ENCODE peak calls at places on chromosomes 2 and 18, in six cellular contexts. W is Peyer's patch, S is adrenal gland, J is GM12892, C is K562, L is breast epithelium. U is an unnamed sample.

GRCh38 chr2:240714747-240715725 is 23.4 kb downstream of the AQP12A start:
- DNase-seq in W (no peak), S (no peak), J (no peak), C (no peak), L (no peak), U (no peak)

GRCh38 chr2:7612969-7613368 is 695.8 kb downstream of the RNF144A start:
- DNase-seq in W (no peak), S (no peak), J (no peak), C (no peak), L (no peak), U (no peak)

GRCh38 chr2:238369516-238370481 is 49.5 kb downstream of the TRAF3IP1 start:
- DNase-seq in W (no peak), S (peak), J (no peak), C (no peak), L (no peak), U (no peak)

GRCh38 chr2:109523121-109523520 is 90.6 kb downstream of the SEPTIN10 start:
- DNase-seq in W (peak), S (no peak), J (no peak), C (no peak), L (no peak), U (no peak)

GRCh38 chr2:110677530-110678456 is at the start of gene BUB1:
- DNase-seq in W (peak), S (peak), J (peak), C (peak), L (peak), U (peak)

GRCh38 chr2:219247678-219248642 is 2.7 kb downstream of the STK16 start:
- DNase-seq in W (peak), S (no peak), J (no peak), C (peak), L (no peak), U (no peak)

GRCh38 chr18:32289480-32290075 is 99.7 kb downstream of the MEP1B start:
- DNase-seq in W (peak), S (peak), J (no peak), C (peak), L (no peak), U (peak)

GRCh38 chr2:240557101-240557751 is 562 bp downstream of the ANKMY1 start:
- DNase-seq in W (no peak), S (no peak), J (peak), C (no peak), L (no peak), U (no peak)

GRCh38 chr2:156157670-156158069 is 174.9 kb downstream of the NR4A2 start:
- DNase-seq in W (no peak), S (no peak), J (no peak), C (no peak), L (no peak), U (no peak)

GRCh38 chr2:203732072-203732952 is 25.9 kb downstream of the CD28 start:
- DNase-seq in W (no peak), S (no peak), J (no peak), C (no peak), L (no peak), U (no peak)

GRCh38 chr2:10530607-10531239 is 82.6 kb upstream of the ODC1 start:
- DNase-seq in W (peak), S (no peak), J (no peak), C (peak), L (no peak), U (no peak)

GRCh38 chr2:156892449-156893335 is 364.8 kb upstream of the GALNT5 start:
- DNase-seq in W (peak), S (peak), J (no peak), C (peak), L (no peak), U (no peak)

GRCh38 chr2:58120626-58121229 is 74.1 kb downstream of the VRK2 start:
- DNase-seq in W (no peak), S (no peak), J (no peak), C (no peak), L (no peak), U (no peak)

GRCh38 chr2:58122540-58122939 is 75.9 kb downstream of the VRK2 start:
- DNase-seq in W (no peak), S (no peak), J (no peak), C (peak), L (no peak), U (no peak)

GRCh38 chr2:58127111-58127510 is 80.5 kb downstream of the VRK2 start:
- DNase-seq in W (no peak), S (no peak), J (no peak), C (no peak), L (no peak), U (no peak)

GRCh38 chr2:58122040-58122439 is 75.4 kb downstream of the VRK2 start:
- DNase-seq in W (no peak), S (no peak), J (no peak), C (peak), L (no peak), U (no peak)
- TF ChIP-seq POLR2A in W (no peak), S (no peak), J (no peak), C (no peak), L (no peak), U (no peak)

GRCh38 chr2:231708773-231709635 is 679 bp downstream of the PTMA start:
- DNase-seq in W (peak), S (peak), J (no peak), C (peak), L (peak), U (no peak)
- TF ChIP-seq POLR2A in W (no peak), S (peak), J (peak), C (peak), L (no peak), U (no peak)

GRCh38 chr2:26299488-26300092 is 46.4 kb upstream of the SELENOI start:
- DNase-seq in W (no peak), S (peak), J (no peak), C (no peak), L (no peak), U (no peak)
- TF ChIP-seq POLR2A in W (no peak), S (peak), J (no peak), C (no peak), L (no peak), U (no peak)

GRCh38 chr2:178846458-178846802 is 39.2 kb upstream of the TTN start:
- DNase-seq in W (no peak), S (no peak), J (no peak), C (no peak), L (no peak), U (no peak)
- TF ChIP-seq POLR2A in W (no peak), S (no peak), J (no peak), C (no peak), L (no peak), U (no peak)

GRCh38 chr18:74597662-74598349 is at the start of gene ZNF407:
- DNase-seq in W (peak), S (peak), J (peak), C (peak), L (peak), U (peak)
- TF ChIP-seq POLR2A in W (peak), S (peak), J (peak), C (peak), L (peak), U (no peak)

GRCh38 chr2:172085460-172086159 is at the start of gene DLX1:
- DNase-seq in W (no peak), S (no peak), J (no peak), C (no peak), L (no peak), U (no peak)

GRCh38 chr2:172084734-172085459 is 410 bp upstream of the DLX1 start:
- DNase-seq in W (peak), S (peak), J (peak), C (peak), L (no peak), U (peak)

GRCh38 chr2:172082944-172083718 is 2.2 kb upstream of the DLX1 start:
- DNase-seq in W (no peak), S (no peak), J (no peak), C (no peak), L (no peak), U (no peak)

GRCh38 chr2:172083725-172084483 is 1.4 kb upstream of the DLX1 start:
- DNase-seq in W (no peak), S (no peak), J (no peak), C (peak), L (no peak), U (no peak)

GRCh38 chr2:172084484-172084733 is 898 bp upstream of the DLX1 start:
- DNase-seq in W (no peak), S (no peak), J (no peak), C (no peak), L (no peak), U (no peak)
- TF ChIP-seq POLR2A in W (no peak), S (no peak), J (no peak), C (no peak), L (no peak), U (peak)

DNA sequence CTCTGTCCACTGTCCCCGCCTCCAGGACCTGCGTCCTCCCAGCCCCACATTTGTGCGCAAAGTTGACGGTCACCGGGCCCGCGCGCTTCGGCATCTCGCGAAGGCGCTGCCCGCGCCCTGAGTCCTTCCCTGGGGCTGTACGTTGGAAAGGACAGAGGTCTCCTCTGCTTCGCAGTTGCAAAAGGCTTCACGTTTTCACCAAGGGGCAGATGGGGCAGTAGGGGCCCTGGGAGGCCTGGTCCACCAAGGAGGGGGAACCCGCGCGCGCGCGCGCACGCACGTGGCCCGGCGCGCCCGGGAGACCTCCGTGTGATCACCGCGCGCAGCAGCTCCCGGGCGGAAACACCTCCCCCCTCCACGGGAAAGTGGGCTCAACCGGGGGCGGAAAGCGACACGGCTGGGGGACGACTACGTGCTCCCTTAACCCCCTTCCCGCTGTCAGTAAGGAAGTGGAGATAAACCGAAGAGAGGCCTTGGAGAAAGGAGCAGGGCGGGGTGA is 21.9 kb downstream of the TEX44 start:
- DNase-seq in W (peak), S (no peak), J (peak), C (no peak), L (no peak), U (no peak)
- TF ChIP-seq POLR2A in W (no peak), S (peak), J (no peak), C (no peak), L (peak), U (no peak)

DNA sequence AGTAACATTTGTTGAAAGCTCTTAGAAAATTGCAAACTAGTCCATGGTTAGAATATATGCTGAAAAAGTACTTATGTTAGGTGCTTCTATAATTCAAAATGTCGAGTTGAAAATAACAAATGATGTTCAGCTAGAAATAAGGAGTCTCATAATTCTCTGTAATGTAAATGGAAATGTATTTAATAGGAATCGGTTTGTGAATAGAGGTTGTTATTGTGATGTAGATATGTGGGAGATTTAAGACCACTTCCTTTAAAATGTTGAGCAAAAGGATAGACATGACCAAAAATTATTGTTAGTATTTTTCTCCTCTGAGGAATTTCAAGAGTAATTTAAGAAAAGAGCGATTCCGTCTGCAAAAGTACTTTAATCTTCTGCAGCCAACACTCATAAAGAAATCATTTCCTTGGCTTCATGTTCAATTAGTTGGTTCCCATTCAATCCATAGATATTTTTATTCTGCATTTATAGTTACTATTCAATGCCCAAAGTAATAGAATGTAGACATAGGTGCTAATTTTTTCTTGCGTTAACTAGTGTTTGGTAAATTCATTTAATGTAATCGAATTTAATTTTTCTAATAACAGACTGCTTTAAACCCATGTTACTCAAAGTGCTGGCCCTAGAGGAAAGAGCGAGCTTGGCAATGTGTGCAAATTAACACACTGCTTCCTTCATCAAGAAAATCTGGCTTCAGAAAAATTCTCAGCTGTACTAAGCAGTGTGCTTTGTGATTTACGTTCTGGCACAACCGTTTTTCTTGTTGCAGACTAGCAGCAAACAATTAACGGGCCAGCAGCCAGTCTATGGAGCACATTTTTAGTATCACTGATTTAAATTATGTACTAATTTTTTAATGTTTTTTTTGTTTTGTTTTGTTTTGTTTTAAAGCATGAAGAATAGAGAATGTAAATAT is 32.2 kb downstream of the FN1 start:
- DNase-seq in W (no peak), S (no peak), J (no peak), C (no peak), L (no peak), U (no peak)
- TF ChIP-seq POLR2A in W (no peak), S (no peak), J (no peak), C (no peak), L (no peak), U (no peak)

U was measured in H54.